ENCODE peak calls at places on chromosomes 5 and 9, in five cellular contexts. J, K, B, G and L are unnamed samples.

GRCh38 chr5:111782171-111782570 is 25.2 kb upstream of the NREP start:
- DNase-seq in J (no peak), K (no peak), B (no peak), G (no peak), L (no peak)

GRCh38 chr9:120375316-120375715 is 204.7 kb downstream of the CDK5RAP2 start:
- DNase-seq in J (no peak), K (no peak), B (no peak), G (no peak), L (no peak)

GRCh38 chr5:98428806-98429205 is 344.7 kb upstream of the RGMB start:
- DNase-seq in J (peak; percentile 56), K (no peak), B (no peak), G (no peak), L (no peak)

GRCh38 chr9:136903041-136903554 is 16.8 kb downstream of the TRAF2 start:
- DNase-seq in J (no peak), K (peak; percentile 52), B (no peak), G (no peak), L (no peak)

GRCh38 chr9:128254855-128255759 is 20.7 kb downstream of the GOLGA2 start:
- DNase-seq in J (peak; percentile 30), K (peak; percentile 44), B (peak; percentile 67), G (peak; percentile 35), L (peak; percentile 26)

GRCh38 chr9:89655990-89656657 is 51.3 kb downstream of the GADD45G start:
- DNase-seq in J (no peak), K (no peak), B (no peak), G (no peak), L (no peak)

GRCh38 chr5:14912206-14912605 is 40.6 kb upstream of the ANKH start:
- DNase-seq in J (no peak), K (no peak), B (no peak), G (no peak), L (no peak)

GRCh38 chr9:133148351-133149129 is 15.2 kb downstream of the GBGT1 start:
- DNase-seq in J (peak; percentile 12), K (peak; percentile 37), B (peak; percentile 52), G (no peak), L (no peak)

GRCh38 chr5:140565024-140565779 is 574 bp downstream of the SLC35A4 start:
- DNase-seq in J (peak; percentile 35), K (no peak), B (no peak), G (no peak), L (peak; percentile 39)

GRCh38 chr9:93013856-93014582 is 44.5 kb upstream of the SUSD3 start:
- DNase-seq in J (no peak), K (no peak), B (no peak), G (no peak), L (no peak)

GRCh38 chr5:3025392-3025791 is 273.9 kb upstream of the IRX2 start:
- DNase-seq in J (no peak), K (no peak), B (no peak), G (no peak), L (no peak)

GRCh38 chr9:114777841-114778240 is 28.0 kb downstream of the TNFSF15 start:
- DNase-seq in J (no peak), K (no peak), B (no peak), G (no peak), L (no peak)

GRCh38 chr5:125584119-125584518 is 837.7 kb upstream of the ZNF608 start:
- DNase-seq in J (no peak), K (no peak), B (no peak), G (no peak), L (peak; percentile 60)

GRCh38 chr9:100575765-100576368 is 2.0 kb upstream of the CAVIN4 start:
- DNase-seq in J (peak; percentile 69), K (no peak), B (no peak), G (no peak), L (no peak)

GRCh38 chr9:130682490-130683121 is 11.0 kb upstream of the EXOSC2 start:
- DNase-seq in J (peak; percentile 59), K (peak; percentile 75), B (peak; percentile 83), G (no peak), L (peak; percentile 73)

GRCh38 chr5:115875447-115875846 is 33.7 kb downstream of the AP3S1 start:
- DNase-seq in J (no peak), K (no peak), B (no peak), G (no peak), L (no peak)

GRCh38 chr5:26791021-26791420 is 247.4 kb downstream of the CDH9 start:
- DNase-seq in J (no peak), K (no peak), B (no peak), G (no peak), L (no peak)

GRCh38 chr5:122180863-122181519 is 51.6 kb downstream of the ZNF474 start:
- DNase-seq in J (peak; percentile 87), K (no peak), B (no peak), G (no peak), L (no peak)

GRCh38 chr5:171914939-171915338 is 91.5 kb downstream of the FBXW11 start:
- DNase-seq in J (no peak), K (no peak), B (no peak), G (no peak), L (peak; percentile 15)